ENCODE peak calls at places on chromosomes 3 and 15, in four cellular contexts. One of them, this sample, is unnamed.

GRCh38 chr3:89889386-89889785 is 782.0 kb downstream of the EPHA3 start:
- DNase-seq in PC-9: no peak
- DNase-seq in GM13977: no peak
- DNase-seq in endodermal cell: peak
- DNase-seq in this sample: no peak

GRCh38 chr15:60933914-60934885 is 294.9 kb downstream of the RORA start:
- DNase-seq in PC-9: no peak
- DNase-seq in GM13977: no peak
- DNase-seq in endodermal cell: no peak
- DNase-seq in this sample: no peak

GRCh38 chr3:188749010-188749617 is 422.7 kb upstream of the TPRG1 start:
- DNase-seq in PC-9: no peak
- DNase-seq in GM13977: peak
- DNase-seq in endodermal cell: peak
- DNase-seq in this sample: no peak

GRCh38 chr15:89364741-89365450 is 30.3 kb upstream of the POLG start:
- DNase-seq in PC-9: no peak
- DNase-seq in GM13977: no peak
- DNase-seq in endodermal cell: peak
- DNase-seq in this sample: no peak

GRCh38 chr15:81886586-81886985 is 159.2 kb downstream of the MEX3B start:
- DNase-seq in PC-9: no peak
- DNase-seq in GM13977: no peak
- DNase-seq in endodermal cell: no peak
- DNase-seq in this sample: no peak

GRCh38 chr3:186571644-186572013 is 1.1 kb downstream of the DNAJB11 start:
- DNase-seq in PC-9: no peak
- DNase-seq in GM13977: no peak
- DNase-seq in endodermal cell: no peak
- DNase-seq in this sample: no peak

GRCh38 chr3:56222866-56223265 is 245.4 kb downstream of the ERC2 start:
- DNase-seq in PC-9: no peak
- DNase-seq in GM13977: no peak
- DNase-seq in endodermal cell: no peak
- DNase-seq in this sample: no peak

GRCh38 chr3:55180936-55181535 is 253.2 kb upstream of the LRTM1 start:
- DNase-seq in PC-9: no peak
- DNase-seq in GM13977: peak
- DNase-seq in endodermal cell: peak
- DNase-seq in this sample: no peak

GRCh38 chr15:77329202-77329601 is 90.7 kb downstream of the PEAK1 start:
- DNase-seq in PC-9: no peak
- DNase-seq in GM13977: no peak
- DNase-seq in endodermal cell: no peak
- DNase-seq in this sample: no peak

GRCh38 chr3:48989796-48990635 is at the start of gene P4HTM:
- DNase-seq in PC-9: peak
- DNase-seq in GM13977: peak
- DNase-seq in endodermal cell: peak
- DNase-seq in this sample: peak

GRCh38 chr3:72018339-72018984 is 233.5 kb upstream of the PROK2 start:
- DNase-seq in PC-9: no peak
- DNase-seq in GM13977: no peak
- DNase-seq in endodermal cell: peak
- DNase-seq in this sample: no peak

GRCh38 chr15:73927476-73928240 is 1.4 kb downstream of the LOXL1 start:
- DNase-seq in PC-9: peak
- DNase-seq in GM13977: peak
- DNase-seq in endodermal cell: peak
- DNase-seq in this sample: no peak

GRCh38 chr15:72099155-72099554 is 18.8 kb downstream of the MYO9A start:
- DNase-seq in PC-9: no peak
- DNase-seq in GM13977: no peak
- DNase-seq in endodermal cell: no peak
- DNase-seq in this sample: no peak

GRCh38 chr15:99058421-99058870 is 46.4 kb upstream of the SYNM start:
- DNase-seq in PC-9: peak
- DNase-seq in GM13977: no peak
- DNase-seq in endodermal cell: no peak
- DNase-seq in this sample: no peak

GRCh38 chr3:62451211-62451892 is 78.0 kb upstream of the FEZF2 start:
- DNase-seq in PC-9: no peak
- DNase-seq in GM13977: no peak
- DNase-seq in endodermal cell: no peak
- DNase-seq in this sample: no peak

GRCh38 chr15:90261811-90262210 is 3.7 kb upstream of the NGRN start:
- DNase-seq in PC-9: peak
- DNase-seq in GM13977: no peak
- DNase-seq in endodermal cell: no peak
- DNase-seq in this sample: no peak

GRCh38 chr3:81816473-81817260 is 55.2 kb upstream of the GBE1 start:
- DNase-seq in PC-9: no peak
- DNase-seq in GM13977: peak
- DNase-seq in endodermal cell: no peak
- DNase-seq in this sample: no peak

GRCh38 chr3:128492353-128493220 is at the start of gene GATA2:
- DNase-seq in PC-9: no peak
- DNase-seq in GM13977: no peak
- DNase-seq in endodermal cell: peak
- DNase-seq in this sample: no peak

GRCh38 chr3:177263615-177264365 is 66.5 kb upstream of the TBL1XR1 start:
- DNase-seq in PC-9: no peak
- DNase-seq in GM13977: no peak
- DNase-seq in endodermal cell: no peak
- DNase-seq in this sample: no peak

GRCh38 chr15:69972436-69972835 is 125.3 kb downstream of the TLE3 start:
- DNase-seq in PC-9: no peak
- DNase-seq in GM13977: no peak
- DNase-seq in endodermal cell: no peak
- DNase-seq in this sample: no peak

GRCh38 chr3:151460240-151460639 is 621 bp downstream of the IGSF10 start:
- DNase-seq in PC-9: no peak
- DNase-seq in GM13977: no peak
- DNase-seq in endodermal cell: no peak
- DNase-seq in this sample: no peak

GRCh38 chr3:185851046-185851445 is 26.2 kb upstream of the IGF2BP2 start:
- DNase-seq in PC-9: no peak
- DNase-seq in GM13977: no peak
- DNase-seq in endodermal cell: no peak
- DNase-seq in this sample: no peak

GRCh38 chr3:42539871-42540714 is 37.6 kb downstream of the VIPR1 start:
- DNase-seq in PC-9: peak
- DNase-seq in GM13977: peak
- DNase-seq in endodermal cell: peak
- DNase-seq in this sample: no peak

GRCh38 chr3:116423365-116423764 is 21.9 kb downstream of the LSAMP start:
- DNase-seq in PC-9: no peak
- DNase-seq in GM13977: no peak
- DNase-seq in endodermal cell: no peak
- DNase-seq in this sample: no peak

GRCh38 chr3:38004415-38005075 is 14.0 kb downstream of the VILL start:
- DNase-seq in PC-9: peak
- DNase-seq in GM13977: peak
- DNase-seq in endodermal cell: peak
- DNase-seq in this sample: no peak

GRCh38 chr3:146543461-146544012 is 870 bp downstream of the PLSCR1 start:
- DNase-seq in PC-9: no peak
- DNase-seq in GM13977: no peak
- DNase-seq in endodermal cell: no peak
- DNase-seq in this sample: no peak

GRCh38 chr3:111326144-111326995 is 215.6 kb upstream of the CD96 start:
- DNase-seq in PC-9: no peak
- DNase-seq in GM13977: no peak
- DNase-seq in endodermal cell: no peak
- DNase-seq in this sample: peak

GRCh38 chr3:138426211-138426610 is 8.2 kb upstream of the ESYT3 start:
- DNase-seq in PC-9: no peak
- DNase-seq in GM13977: no peak
- DNase-seq in endodermal cell: peak
- DNase-seq in this sample: no peak
- TF ChIP-seq CTCF in PC-9: peak
- TF ChIP-seq CTCF in GM13977: no peak
- TF ChIP-seq CTCF in endodermal cell: peak
- TF ChIP-seq CTCF in this sample: peak

GRCh38 chr3:20256144-20256543 is 70.1 kb upstream of the SGO1 start:
- DNase-seq in PC-9: no peak
- DNase-seq in GM13977: peak
- DNase-seq in endodermal cell: no peak
- DNase-seq in this sample: no peak
- TF ChIP-seq CTCF in PC-9: no peak
- TF ChIP-seq CTCF in GM13977: no peak
- TF ChIP-seq CTCF in endodermal cell: no peak
- TF ChIP-seq CTCF in this sample: no peak

GRCh38 chr15:79208179-79208578 is 74.3 kb upstream of the ANKRD34C start:
- DNase-seq in PC-9: no peak
- DNase-seq in GM13977: no peak
- DNase-seq in endodermal cell: no peak
- DNase-seq in this sample: no peak
- TF ChIP-seq CTCF in PC-9: no peak
- TF ChIP-seq CTCF in GM13977: no peak
- TF ChIP-seq CTCF in endodermal cell: peak
- TF ChIP-seq CTCF in this sample: no peak

DNA sequence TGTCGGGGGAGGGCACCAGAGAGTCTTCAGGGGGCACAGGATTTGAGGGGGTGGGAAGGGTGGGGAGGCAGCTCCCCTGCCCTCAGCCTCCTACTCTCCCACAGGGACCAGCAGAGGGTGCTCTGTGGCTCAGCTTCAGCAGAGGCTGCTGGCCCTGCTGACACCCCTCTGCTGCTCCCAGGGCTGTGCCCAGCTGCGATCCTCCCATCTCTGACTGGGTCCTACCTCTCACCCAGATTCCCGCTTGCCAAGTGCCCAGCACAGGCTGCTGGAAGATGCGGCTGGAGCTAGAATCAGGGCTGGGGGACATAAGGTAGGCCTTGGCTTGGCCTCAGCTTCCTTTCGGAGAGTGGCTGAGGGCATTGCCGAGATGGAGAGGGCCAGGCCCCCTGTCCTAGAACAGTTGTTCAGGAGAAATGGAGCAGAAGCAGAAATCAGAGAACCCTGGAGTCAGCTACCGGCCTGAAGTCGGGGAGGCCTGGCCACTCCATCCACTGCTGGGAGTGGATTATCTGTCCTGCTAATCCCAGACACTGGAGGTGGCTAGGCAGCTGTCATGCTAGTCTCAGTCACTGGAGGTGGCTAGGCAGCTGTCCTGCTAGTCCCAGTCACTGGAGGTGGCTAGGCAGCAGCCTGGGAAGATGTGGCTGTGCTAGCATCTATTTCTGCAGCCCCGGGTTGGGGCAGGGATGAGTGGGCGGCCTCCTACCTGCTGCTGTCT is 3.9 kb downstream of the GRM2 start:
- DNase-seq in PC-9: peak
- DNase-seq in GM13977: no peak
- DNase-seq in endodermal cell: peak
- DNase-seq in this sample: no peak
- TF ChIP-seq CTCF in PC-9: peak
- TF ChIP-seq CTCF in GM13977: peak
- TF ChIP-seq CTCF in endodermal cell: peak
- TF ChIP-seq CTCF in this sample: no peak

GRCh38 chr3:137692803-137693431 is 71.2 kb upstream of the SOX14 start:
- DNase-seq in PC-9: peak
- DNase-seq in GM13977: peak
- DNase-seq in endodermal cell: peak
- DNase-seq in this sample: no peak
- TF ChIP-seq CTCF in PC-9: peak
- TF ChIP-seq CTCF in GM13977: peak
- TF ChIP-seq CTCF in endodermal cell: peak
- TF ChIP-seq CTCF in this sample: no peak

GRCh38 chr3:45332901-45333407 is 55.4 kb upstream of the LARS2 start:
- DNase-seq in PC-9: no peak
- DNase-seq in GM13977: no peak
- DNase-seq in endodermal cell: peak
- DNase-seq in this sample: no peak

GRCh38 chr3:45329779-45330305 is 58.5 kb upstream of the LARS2 start:
- DNase-seq in PC-9: no peak
- DNase-seq in GM13977: no peak
- DNase-seq in endodermal cell: no peak
- DNase-seq in this sample: no peak

GRCh38 chr3:45332493-45332892 is 55.9 kb upstream of the LARS2 start:
- DNase-seq in PC-9: no peak
- DNase-seq in GM13977: no peak
- DNase-seq in endodermal cell: no peak
- DNase-seq in this sample: no peak

GRCh38 chr3:45333549-45333948 is 54.8 kb upstream of the LARS2 start:
- DNase-seq in PC-9: no peak
- DNase-seq in GM13977: no peak
- DNase-seq in endodermal cell: peak
- DNase-seq in this sample: no peak

GRCh38 chr3:45330500-45331295 is 57.7 kb upstream of the LARS2 start:
- DNase-seq in PC-9: no peak
- DNase-seq in GM13977: no peak
- DNase-seq in endodermal cell: peak
- DNase-seq in this sample: no peak
- TF ChIP-seq CTCF in PC-9: no peak
- TF ChIP-seq CTCF in GM13977: no peak
- TF ChIP-seq CTCF in endodermal cell: peak
- TF ChIP-seq CTCF in this sample: no peak

GRCh38 chr3:139634236-139634635 is 43.5 kb downstream of the NMNAT3 start:
- DNase-seq in PC-9: no peak
- DNase-seq in GM13977: no peak
- DNase-seq in endodermal cell: no peak
- DNase-seq in this sample: no peak

GRCh38 chr3:139633511-139633910 is 44.3 kb downstream of the NMNAT3 start:
- DNase-seq in PC-9: no peak
- DNase-seq in GM13977: no peak
- DNase-seq in endodermal cell: no peak
- DNase-seq in this sample: no peak

GRCh38 chr3:139627759-139628158 is 50.0 kb downstream of the NMNAT3 start:
- DNase-seq in PC-9: no peak
- DNase-seq in GM13977: no peak
- DNase-seq in endodermal cell: no peak
- DNase-seq in this sample: no peak

GRCh38 chr3:139630532-139630931 is 47.2 kb downstream of the NMNAT3 start:
- DNase-seq in PC-9: no peak
- DNase-seq in GM13977: no peak
- DNase-seq in endodermal cell: peak
- DNase-seq in this sample: no peak

GRCh38 chr3:139629033-139629432 is 48.7 kb downstream of the NMNAT3 start:
- DNase-seq in PC-9: peak
- DNase-seq in GM13977: peak
- DNase-seq in endodermal cell: peak
- DNase-seq in this sample: no peak
- TF ChIP-seq CTCF in PC-9: peak
- TF ChIP-seq CTCF in GM13977: peak
- TF ChIP-seq CTCF in endodermal cell: peak
- TF ChIP-seq CTCF in this sample: peak

This sample was measured in AG04449.